ENCODE peak calls at places on chromosomes 3 and 15, in five cellular contexts. R, K, X, M and I are unnamed samples.

GRCh38 chr3:178736300-178736699 is 200.1 kb downstream of the KCNMB2 start:
- DNase-seq in R (no peak), K (no peak), X (no peak), M (no peak), I (no peak)

GRCh38 chr3:156409694-156410093 is 145.2 kb downstream of the SSR3 start:
- DNase-seq in R (peak; percentile 43), K (no peak), X (no peak), M (no peak), I (no peak)

GRCh38 chr3:25899352-25900101 is 109.6 kb downstream of the OXSM start:
- DNase-seq in R (no peak), K (no peak), X (no peak), M (no peak), I (no peak)

GRCh38 chr3:86388848-86389247 is 602.1 kb downstream of the VGLL3 start:
- DNase-seq in R (no peak), K (no peak), X (no peak), M (no peak), I (no peak)

GRCh38 chr3:141846050-141846433 is 30.4 kb upstream of the ATP1B3 start:
- DNase-seq in R (no peak), K (no peak), X (no peak), M (no peak), I (no peak)

GRCh38 chr15:36156855-36157521 is 422.4 kb upstream of the CDIN1 start:
- DNase-seq in R (peak; percentile 53), K (peak; percentile 59), X (peak; percentile 13), M (no peak), I (peak; percentile 8)

GRCh38 chr3:171088984-171089754 is 62.6 kb upstream of the SLC2A2 start:
- DNase-seq in R (peak; percentile 91), K (no peak), X (no peak), M (peak; percentile 85), I (peak; percentile 84)

GRCh38 chr15:76903251-76903681 is 1.9 kb downstream of the SCAPER start:
- DNase-seq in R (peak; percentile 35), K (no peak), X (no peak), M (peak; percentile 35), I (peak; percentile 65)

GRCh38 chr3:56725175-56725574 is 42.1 kb upstream of the TASOR start:
- DNase-seq in R (no peak), K (no peak), X (no peak), M (no peak), I (no peak)

GRCh38 chr3:70488131-70488530 is 175.7 kb upstream of the MDFIC2 start:
- DNase-seq in R (peak; percentile 0), K (no peak), X (no peak), M (no peak), I (no peak)

GRCh38 chr15:52318729-52319500 is 23.3 kb upstream of the MYO5C start:
- DNase-seq in R (no peak), K (no peak), X (no peak), M (no peak), I (no peak)

GRCh38 chr3:139182143-139182542 is 137.5 kb upstream of the PRR23C start:
- DNase-seq in R (no peak), K (no peak), X (no peak), M (no peak), I (no peak)

GRCh38 chr3:54527521-54527920 is 400.3 kb downstream of the LRTM1 start:
- DNase-seq in R (no peak), K (no peak), X (no peak), M (no peak), I (no peak)

GRCh38 chr15:66069751-66070150 is 183.8 kb downstream of the MEGF11 start:
- DNase-seq in R (no peak), K (no peak), X (no peak), M (no peak), I (no peak)

GRCh38 chr3:150062492-150062891 is 91.8 kb upstream of the PFN2 start:
- DNase-seq in R (peak; percentile 71), K (no peak), X (no peak), M (peak; percentile 39), I (peak; percentile 62)

GRCh38 chr3:172627057-172627809 is 83.6 kb downstream of the NCEH1 start:
- DNase-seq in R (no peak), K (no peak), X (no peak), M (no peak), I (no peak)

GRCh38 chr3:43748179-43748578 is 57.4 kb downstream of the ABHD5 start:
- DNase-seq in R (peak; percentile 52), K (no peak), X (no peak), M (peak; percentile 43), I (peak; percentile 88)

GRCh38 chr3:119195151-119195476 is 21.7 kb downstream of the UPK1B start:
- DNase-seq in R (no peak), K (no peak), X (no peak), M (no peak), I (peak; percentile 4)

GRCh38 chr15:65421360-65422215 is 1.2 kb downstream of the IGDCC4 start:
- DNase-seq in R (no peak), K (peak; percentile 74), X (peak; percentile 33), M (no peak), I (no peak)

GRCh38 chr3:27281671-27282150 is 87.5 kb downstream of the NEK10 start:
- DNase-seq in R (no peak), K (no peak), X (no peak), M (no peak), I (no peak)

GRCh38 chr15:69193948-69194827 is 33.8 kb downstream of the GLCE start:
- DNase-seq in R (peak; percentile 16), K (no peak), X (no peak), M (no peak), I (peak; percentile 48)

GRCh38 chr15:65223996-65224395 is 12.7 kb upstream of the CILP start:
- DNase-seq in R (no peak), K (no peak), X (no peak), M (no peak), I (no peak)

GRCh38 chr3:24096695-24097290 is 151.7 kb downstream of the NR1D2 start:
- DNase-seq in R (no peak), K (no peak), X (no peak), M (no peak), I (no peak)

GRCh38 chr3:159458010-159458409 is 530.6 kb upstream of the IL12A start:
- DNase-seq in R (peak; percentile 94), K (no peak), X (no peak), M (peak; percentile 98), I (peak; percentile 97)

GRCh38 chr3:170421758-170422157 is 3.1 kb downstream of the CLDN11 start:
- DNase-seq in R (no peak), K (no peak), X (no peak), M (no peak), I (no peak)

GRCh38 chr15:45921376-45921775 is 286.5 kb downstream of the SQOR start:
- DNase-seq in R (no peak), K (no peak), X (no peak), M (no peak), I (no peak)

GRCh38 chr3:129892857-129893615 is 475 bp downstream of the TMCC1 start:
- DNase-seq in R (no peak), K (peak; percentile 64), X (peak; percentile 48), M (no peak), I (no peak)

GRCh38 chr3:55659023-55659355 is 171.9 kb upstream of the WNT5A start:
- DNase-seq in R (no peak), K (no peak), X (no peak), M (no peak), I (no peak)

GRCh38 chr3:123586131-123586530 is 1.3 kb upstream of the HACD2 start:
- DNase-seq in R (peak; percentile 49), K (no peak), X (no peak), M (peak; percentile 61), I (peak; percentile 48)

GRCh38 chr3:37072892-37073291 is 79.6 kb downstream of the MLH1 start:
- DNase-seq in R (peak; percentile 75), K (no peak), X (no peak), M (peak; percentile 84), I (peak; percentile 65)

GRCh38 chr3:56921573-56922571 is 120.1 kb upstream of the ARHGEF3 start:
- DNase-seq in R (no peak), K (no peak), X (no peak), M (peak; percentile 48), I (peak; percentile 35)

GRCh38 chr15:88476635-88477038 is 9.1 kb downstream of the MRPS11 start:
- DNase-seq in R (peak; percentile 33), K (no peak), X (peak; percentile 46), M (peak; percentile 20), I (peak; percentile 49)

GRCh38 chr3:194617058-194617671 is 16.1 kb downstream of the TMEM44 start:
- DNase-seq in R (no peak), K (no peak), X (no peak), M (no peak), I (no peak)

DNA sequence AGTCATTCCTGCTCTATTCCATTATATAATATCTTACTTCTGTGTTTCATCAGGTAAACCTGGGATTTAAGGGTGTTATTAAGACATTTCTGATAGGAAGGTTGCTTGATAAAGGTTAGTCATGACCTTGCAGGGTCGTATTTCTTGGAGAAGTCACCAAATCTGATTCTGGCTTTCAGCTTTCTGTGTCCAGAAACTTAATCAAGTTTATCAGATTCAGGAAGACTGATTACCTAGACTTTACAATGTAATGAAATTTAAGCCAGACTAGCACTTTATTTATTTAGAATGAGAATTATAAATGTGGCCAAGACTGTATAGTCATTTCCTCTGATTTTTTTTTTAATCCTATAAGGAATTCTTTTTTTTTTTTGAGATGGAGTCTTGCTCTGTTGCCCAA is 81.9 kb downstream of the NEO1 start:
- DNase-seq in R (no peak), K (no peak), X (no peak), M (no peak), I (no peak)
- TF ChIP-seq CTCF in R (no peak), K (no peak), X (no peak), M (no peak), I (no peak)

GRCh38 chr15:75721462-75721922 is 8.8 kb upstream of the CSPG4 start:
- DNase-seq in R (no peak), K (peak; percentile 63), X (peak; percentile 20), M (no peak), I (no peak)

GRCh38 chr15:75723171-75723846 is 10.7 kb upstream of the CSPG4 start:
- DNase-seq in R (no peak), K (peak; percentile 59), X (no peak), M (no peak), I (no peak)

GRCh38 chr15:75721923-75722870 is 9.5 kb upstream of the CSPG4 start:
- DNase-seq in R (no peak), K (peak; percentile 65), X (peak; percentile 19), M (no peak), I (no peak)

GRCh38 chr15:75720297-75720696 is 7.6 kb upstream of the CSPG4 start:
- DNase-seq in R (no peak), K (no peak), X (no peak), M (no peak), I (no peak)

GRCh38 chr15:75720787-75721461 is 8.3 kb upstream of the CSPG4 start:
- DNase-seq in R (peak; percentile 20), K (no peak), X (peak; percentile 67), M (no peak), I (peak; percentile 27)
- TF ChIP-seq CTCF in R (peak; percentile 10), K (peak; percentile 11), X (no peak), M (peak; percentile 69), I (peak; percentile 53)

DNA sequence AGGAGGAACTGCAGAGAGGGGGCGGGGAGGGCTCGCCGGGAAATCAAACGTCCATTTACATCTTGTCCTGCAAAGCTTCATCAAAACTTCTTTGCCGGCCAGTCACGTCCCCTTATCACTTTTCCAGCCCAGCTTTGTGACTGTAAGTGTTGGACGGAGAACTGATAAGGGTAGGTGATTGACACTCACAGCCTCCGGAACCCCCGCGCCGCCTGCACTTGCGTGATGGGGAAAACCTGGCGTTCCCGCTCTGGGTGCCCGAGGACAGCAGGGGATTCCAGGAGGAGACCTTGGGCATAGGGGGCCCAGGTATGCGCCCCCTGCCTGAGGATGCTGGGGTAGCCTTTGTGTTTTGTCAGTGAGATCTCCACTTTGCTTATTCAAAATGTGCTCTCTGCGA is 72.8 kb upstream of the ANKRD34C start:
- DNase-seq in R (no peak), K (no peak), X (no peak), M (no peak), I (no peak)
- TF ChIP-seq CTCF in R (no peak), K (no peak), X (no peak), M (peak; percentile 34), I (peak; percentile 21)

GRCh38 chr3:67075295-67075694 is 77.2 kb downstream of the KBTBD8 start:
- DNase-seq in R (no peak), K (no peak), X (no peak), M (no peak), I (no peak)
- TF ChIP-seq CTCF in R (no peak), K (no peak), X (no peak), M (no peak), I (no peak)